ENCODE peak calls at places on chromosomes 5 and 9, in four cellular contexts. G, U, L and O are unnamed samples.

GRCh38 chr5:156934450-156935211 is 28.4 kb downstream of the TIMD4 start:
- DNase-seq in L (no peak), G (no peak), U (peak; percentile 46), O (no peak)

GRCh38 chr9:74770508-74771261 is 117.0 kb downstream of the TRPM6 start:
- DNase-seq in G (peak; percentile 26), U (peak; percentile 83), L (peak; percentile 91), O (no peak)

GRCh38 chr9:101527066-101527465 is 6.6 kb upstream of the RNF20 start:
- DNase-seq in U (no peak), L (no peak), G (no peak), O (no peak)

GRCh38 chr9:127139775-127140174 is 17.3 kb upstream of the ANGPTL2 start:
- DNase-seq in L (no peak), U (no peak), G (no peak), O (no peak)

GRCh38 chr5:143119301-143119769 is 284.2 kb downstream of the NR3C1 start:
- DNase-seq in L (no peak), G (no peak), U (no peak), O (no peak)

GRCh38 chr5:88825782-88826110 is 57.2 kb downstream of the MEF2C start:
- DNase-seq in L (no peak), G (peak; percentile 57), U (peak; percentile 48), O (no peak)

GRCh38 chr5:54217826-54218503 is 92.4 kb downstream of the ARL15 start:
- DNase-seq in L (no peak), U (peak; percentile 82), G (peak; percentile 27), O (peak; percentile 72)

GRCh38 chr5:65243161-65243560 is 238.6 kb downstream of the ADAMTS6 start:
- DNase-seq in L (no peak), G (no peak), U (no peak), O (no peak)

GRCh38 chr5:124574521-124575436 is 171.7 kb downstream of the ZNF608 start:
- DNase-seq in G (no peak), L (no peak), U (no peak), O (no peak)

GRCh38 chr9:110742741-110743371 is 74.3 kb downstream of the MUSK start:
- DNase-seq in G (no peak), U (peak; percentile 52), L (no peak), O (peak; percentile 41)

GRCh38 chr9:94864862-94865435 is 138.4 kb downstream of the AOPEP start:
- DNase-seq in U (no peak), G (no peak), L (no peak), O (no peak)

GRCh38 chr5:914612-915011 is 21.9 kb downstream of the TRIP13 start:
- DNase-seq in L (no peak), G (no peak), U (no peak), O (no peak)

DNA sequence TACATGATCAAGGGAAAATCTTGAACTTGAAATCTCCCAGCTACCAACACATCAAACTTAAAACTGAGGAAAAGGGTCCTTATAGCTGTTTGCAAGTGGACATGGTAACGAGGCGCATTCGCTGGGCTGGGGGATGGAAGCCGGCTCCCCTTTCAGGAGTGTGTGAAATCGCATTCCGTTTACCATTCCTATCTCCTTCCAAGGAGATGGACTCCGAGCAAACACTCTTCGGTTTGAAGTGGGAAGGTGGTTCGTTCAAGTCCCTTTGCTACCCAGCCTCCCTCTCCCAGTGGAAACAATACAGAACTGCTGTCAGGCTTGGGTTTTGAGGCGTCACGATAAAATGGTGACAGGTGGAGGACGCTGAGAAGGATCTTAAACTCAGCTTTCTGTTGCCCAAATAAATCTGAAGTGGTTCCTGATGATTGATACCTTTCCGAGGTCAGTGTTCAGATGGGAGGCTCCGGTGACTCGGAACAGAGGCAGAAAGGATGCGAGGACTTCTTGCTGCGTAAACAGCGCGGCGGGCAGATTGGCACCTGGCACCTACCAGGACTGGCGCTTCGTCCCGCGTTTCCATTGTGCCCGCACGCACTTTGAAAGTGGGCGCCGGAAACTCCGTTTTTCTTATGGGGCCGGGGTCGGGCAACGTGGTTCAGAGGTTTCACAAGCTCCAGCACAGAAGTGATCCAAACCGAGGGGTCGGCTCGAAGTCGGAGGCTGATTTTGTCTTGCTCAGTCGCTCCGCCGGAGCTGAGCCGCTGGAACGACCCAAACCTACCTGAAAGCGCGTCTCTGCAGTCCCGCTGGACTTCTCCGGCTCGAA is 7.0 kb downstream of the MSX2 start:
- DNase-seq in G (no peak), L (no peak), U (peak; percentile 85), O (no peak)
- H3K18ac ChIP-seq in G (peak overlapping the region; percentile 84), L (no peak overlapping the region), U (peak overlapping the region; percentile 44), O (no peak overlapping the region)

DNA sequence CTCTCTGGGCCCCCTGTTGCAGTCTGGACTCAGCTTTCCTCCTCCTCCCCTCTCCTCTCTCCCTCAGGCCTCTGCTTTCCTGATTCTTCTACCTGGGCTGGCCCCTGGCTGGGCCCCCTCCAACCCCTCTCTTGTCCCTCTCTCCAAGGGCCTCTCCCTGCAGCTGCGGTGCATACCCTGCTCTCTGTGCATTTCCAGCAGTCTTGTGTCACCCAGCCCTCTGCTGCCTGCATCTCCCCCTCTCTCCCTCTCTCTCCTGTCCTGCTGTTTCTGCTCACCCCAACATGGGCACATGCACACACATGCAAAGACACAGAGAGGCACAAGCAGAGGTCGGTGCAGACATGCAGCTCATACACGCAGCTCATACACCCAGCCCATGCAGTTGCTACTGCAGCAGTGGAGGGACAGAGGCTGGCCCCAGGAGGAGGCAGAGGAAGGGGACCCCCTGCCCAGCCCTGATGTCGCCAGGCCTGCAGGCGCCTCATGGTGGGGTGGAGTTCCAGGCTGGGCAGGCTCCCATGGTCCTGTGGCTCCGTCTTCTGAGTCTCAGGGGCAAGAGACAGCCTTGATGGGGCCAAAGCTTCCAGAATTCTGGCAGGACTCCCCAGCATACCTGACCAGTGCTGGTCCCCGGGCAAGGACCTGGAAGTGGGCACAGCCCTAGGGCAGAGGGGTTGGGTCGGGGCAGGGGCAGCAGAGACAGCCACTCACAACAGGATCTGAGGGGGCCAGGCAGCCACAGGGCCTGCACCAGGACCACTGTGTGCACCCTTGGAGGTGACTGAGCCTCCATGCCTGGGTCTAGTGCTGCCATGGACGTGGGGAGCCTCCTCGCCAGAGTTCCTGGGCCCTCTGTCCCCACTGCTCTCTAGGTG is 216.9 kb downstream of the C9orf50 start:
- DNase-seq in U (no peak), G (no peak), L (no peak), O (no peak)
- H3K18ac ChIP-seq in U (no peak overlapping the region), G (no peak overlapping the region), L (no peak overlapping the region), O (peak overlapping the region; percentile 98)

DNA sequence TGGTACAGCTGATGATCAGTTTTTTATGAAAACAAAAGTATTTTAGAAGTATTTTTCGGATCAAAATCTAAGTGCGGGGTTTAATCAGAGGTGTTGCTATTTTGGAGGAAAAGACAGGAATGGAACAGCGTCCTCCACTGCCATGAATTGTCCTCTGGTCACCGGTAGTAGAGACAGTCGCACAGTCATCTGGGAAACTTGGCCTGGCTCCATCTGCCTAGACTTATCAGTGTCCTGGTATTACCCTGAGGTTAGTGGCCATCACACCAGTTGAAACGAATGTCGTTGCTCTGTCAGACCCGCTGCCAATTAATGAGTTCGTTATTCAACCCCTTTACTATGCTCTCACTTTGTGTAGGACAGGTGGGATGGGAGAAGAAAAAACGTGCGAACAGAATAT is 8.2 kb downstream of the TLX3 start:
- DNase-seq in L (no peak), G (no peak), U (no peak), O (no peak)
- H3K18ac ChIP-seq in L (no peak overlapping the region), G (no peak overlapping the region), U (no peak overlapping the region), O (no peak overlapping the region)

GRCh38 chr9:98926016-98926415 is 17.7 kb upstream of the COL15A1 start:
- DNase-seq in U (no peak), L (no peak), G (no peak), O (no peak)
- H3K18ac ChIP-seq in U (no peak overlapping the region), L (no peak overlapping the region), G (no peak overlapping the region), O (no peak overlapping the region)

GRCh38 chr5:122154910-122155309 is 25.6 kb downstream of the ZNF474 start:
- DNase-seq in G (no peak), L (no peak), U (peak; percentile 17), O (no peak)
- H3K18ac ChIP-seq in G (no peak overlapping the region), L (no peak overlapping the region), U (no peak overlapping the region), O (peak overlapping the region; percentile 1)

GRCh38 chr5:154858972-154859950 is 834 bp downstream of the CNOT8 start:
- DNase-seq in L (no peak), U (peak; percentile 30), G (no peak), O (peak; percentile 5)

GRCh38 chr5:154860123-154860522 is 1.7 kb downstream of the CNOT8 start:
- DNase-seq in L (no peak), G (peak; percentile 47), U (peak; percentile 74), O (no peak)

GRCh38 chr5:154857534-154858250 is 735 bp upstream of the CNOT8 start:
- DNase-seq in L (peak; percentile 98), U (peak; percentile 98), G (peak; percentile 86), O (peak; percentile 97)

GRCh38 chr5:154857091-154857533 is 1.3 kb upstream of the CNOT8 start:
- DNase-seq in U (peak; percentile 78), G (peak; percentile 13), L (no peak), O (no peak)

GRCh38 chr5:154858251-154858971 is at the start of gene CNOT8:
- DNase-seq in L (peak; percentile 95), U (peak; percentile 99), G (peak; percentile 90), O (peak; percentile 97)
- H3K18ac ChIP-seq in L (peak within 1 kb of the TSS; percentile 98), U (peak within 1 kb of the TSS; percentile 96), G (peak within 1 kb of the TSS; percentile 56), O (peak within 1 kb of the TSS; percentile 95)